ENCODE peak calls at places on chromosomes 16 and 17, in six cellular contexts. One of them, this sample, is unnamed.

GRCh38 chr16:2840914-2841313 is 10.8 kb downstream of the ZG16B start:
- DNase-seq in omental fat pad: no peak
- DNase-seq in thoracic aorta: no peak
- DNase-seq in T-helper 2 cell: peak
- DNase-seq in right cardiac atrium: no peak
- DNase-seq in choroid plexus epithelial cell: no peak
- DNase-seq in this sample: no peak

GRCh38 chr17:60435244-60436170 is 13.2 kb downstream of the CHCT1 start:
- DNase-seq in omental fat pad: peak
- DNase-seq in thoracic aorta: peak
- DNase-seq in T-helper 2 cell: peak
- DNase-seq in right cardiac atrium: peak
- DNase-seq in choroid plexus epithelial cell: peak
- DNase-seq in this sample: no peak

GRCh38 chr16:75477680-75478473 is 13.4 kb upstream of the TMEM170A start:
- DNase-seq in omental fat pad: no peak
- DNase-seq in thoracic aorta: no peak
- DNase-seq in T-helper 2 cell: no peak
- DNase-seq in right cardiac atrium: no peak
- DNase-seq in choroid plexus epithelial cell: no peak
- DNase-seq in this sample: no peak

GRCh38 chr16:22739077-22739476 is 74.9 kb upstream of the HS3ST2 start:
- DNase-seq in omental fat pad: no peak
- DNase-seq in thoracic aorta: no peak
- DNase-seq in T-helper 2 cell: no peak
- DNase-seq in right cardiac atrium: no peak
- DNase-seq in choroid plexus epithelial cell: no peak
- DNase-seq in this sample: no peak

GRCh38 chr16:87570938-87571867 is 31.1 kb upstream of the JPH3 start:
- DNase-seq in omental fat pad: no peak
- DNase-seq in thoracic aorta: peak
- DNase-seq in T-helper 2 cell: no peak
- DNase-seq in right cardiac atrium: peak
- DNase-seq in choroid plexus epithelial cell: peak
- DNase-seq in this sample: no peak

GRCh38 chr17:50609376-50610074 is 25.2 kb upstream of the ABCC3 start:
- DNase-seq in omental fat pad: no peak
- DNase-seq in thoracic aorta: no peak
- DNase-seq in T-helper 2 cell: no peak
- DNase-seq in right cardiac atrium: no peak
- DNase-seq in choroid plexus epithelial cell: no peak
- DNase-seq in this sample: no peak

GRCh38 chr16:11597737-11598136 is 11.0 kb upstream of the LITAF start:
- DNase-seq in omental fat pad: no peak
- DNase-seq in thoracic aorta: no peak
- DNase-seq in T-helper 2 cell: no peak
- DNase-seq in right cardiac atrium: no peak
- DNase-seq in choroid plexus epithelial cell: peak
- DNase-seq in this sample: no peak

GRCh38 chr17:65809366-65809765 is 247.9 kb upstream of the AXIN2 start:
- DNase-seq in omental fat pad: no peak
- DNase-seq in thoracic aorta: no peak
- DNase-seq in T-helper 2 cell: no peak
- DNase-seq in right cardiac atrium: no peak
- DNase-seq in choroid plexus epithelial cell: no peak
- DNase-seq in this sample: no peak

GRCh38 chr17:77489239-77489897 is 348.6 kb downstream of the SEC14L1 start:
- DNase-seq in omental fat pad: no peak
- DNase-seq in thoracic aorta: no peak
- DNase-seq in T-helper 2 cell: no peak
- DNase-seq in right cardiac atrium: no peak
- DNase-seq in choroid plexus epithelial cell: no peak
- DNase-seq in this sample: no peak

GRCh38 chr17:5583426-5584382 is 605 bp downstream of the NLRP1 start:
- DNase-seq in omental fat pad: no peak
- DNase-seq in thoracic aorta: no peak
- DNase-seq in T-helper 2 cell: peak
- DNase-seq in right cardiac atrium: peak
- DNase-seq in choroid plexus epithelial cell: no peak
- DNase-seq in this sample: no peak

GRCh38 chr17:16352303-16352837 is 899 bp downstream of the CENPV start:
- DNase-seq in omental fat pad: no peak
- DNase-seq in thoracic aorta: no peak
- DNase-seq in T-helper 2 cell: no peak
- DNase-seq in right cardiac atrium: peak
- DNase-seq in choroid plexus epithelial cell: peak
- DNase-seq in this sample: no peak

GRCh38 chr16:52407778-52408177 is 139.2 kb downstream of the TOX3 start:
- DNase-seq in omental fat pad: no peak
- DNase-seq in thoracic aorta: no peak
- DNase-seq in T-helper 2 cell: no peak
- DNase-seq in right cardiac atrium: no peak
- DNase-seq in choroid plexus epithelial cell: no peak
- DNase-seq in this sample: no peak

GRCh38 chr16:67198238-67198734 is 645 bp upstream of the ELMO3 start:
- DNase-seq in omental fat pad: no peak
- DNase-seq in thoracic aorta: no peak
- DNase-seq in T-helper 2 cell: no peak
- DNase-seq in right cardiac atrium: peak
- DNase-seq in choroid plexus epithelial cell: no peak
- DNase-seq in this sample: no peak

GRCh38 chr16:4586297-4586696 is 28.4 kb downstream of the UBALD1 start:
- DNase-seq in omental fat pad: no peak
- DNase-seq in thoracic aorta: no peak
- DNase-seq in T-helper 2 cell: no peak
- DNase-seq in right cardiac atrium: no peak
- DNase-seq in choroid plexus epithelial cell: no peak
- DNase-seq in this sample: no peak

GRCh38 chr17:39863918-39864746 is at the start of gene IKZF3:
- DNase-seq in omental fat pad: peak
- DNase-seq in thoracic aorta: no peak
- DNase-seq in T-helper 2 cell: peak
- DNase-seq in right cardiac atrium: peak
- DNase-seq in choroid plexus epithelial cell: peak
- DNase-seq in this sample: no peak

GRCh38 chr16:21599994-21600773 is 807 bp downstream of the METTL9 start:
- DNase-seq in omental fat pad: no peak
- DNase-seq in thoracic aorta: no peak
- DNase-seq in T-helper 2 cell: peak
- DNase-seq in right cardiac atrium: no peak
- DNase-seq in choroid plexus epithelial cell: peak
- DNase-seq in this sample: no peak

GRCh38 chr17:17141860-17142552 is 64.1 kb downstream of the PLD6 start:
- DNase-seq in omental fat pad: no peak
- DNase-seq in thoracic aorta: no peak
- DNase-seq in T-helper 2 cell: no peak
- DNase-seq in right cardiac atrium: peak
- DNase-seq in choroid plexus epithelial cell: peak
- DNase-seq in this sample: no peak

GRCh38 chr16:24974859-24975258 is 40.3 kb downstream of the ARHGAP17 start:
- DNase-seq in omental fat pad: no peak
- DNase-seq in thoracic aorta: no peak
- DNase-seq in T-helper 2 cell: no peak
- DNase-seq in right cardiac atrium: no peak
- DNase-seq in choroid plexus epithelial cell: no peak
- DNase-seq in this sample: no peak

GRCh38 chr16:4778050-4778392 is 10.1 kb downstream of the SEPTIN12 start:
- DNase-seq in omental fat pad: no peak
- DNase-seq in thoracic aorta: no peak
- DNase-seq in T-helper 2 cell: no peak
- DNase-seq in right cardiac atrium: no peak
- DNase-seq in choroid plexus epithelial cell: no peak
- DNase-seq in this sample: no peak

GRCh38 chr17:52384695-52385094 is 226.2 kb upstream of the CA10 start:
- DNase-seq in omental fat pad: no peak
- DNase-seq in thoracic aorta: no peak
- DNase-seq in T-helper 2 cell: no peak
- DNase-seq in right cardiac atrium: no peak
- DNase-seq in choroid plexus epithelial cell: no peak
- DNase-seq in this sample: no peak

GRCh38 chr16:21101631-21102420 is 48.8 kb downstream of the DNAH3 start:
- DNase-seq in omental fat pad: no peak
- DNase-seq in thoracic aorta: no peak
- DNase-seq in T-helper 2 cell: no peak
- DNase-seq in right cardiac atrium: no peak
- DNase-seq in choroid plexus epithelial cell: peak
- DNase-seq in this sample: peak

This sample was measured in esophagus muscularis mucosa.